ENCODE peak calls at places on chromosomes 7 and 10, in four cellular contexts. One of them, this sample, is unnamed.

GRCh38 chr7:78134256-78134655 is 335.7 kb downstream of the PHTF2 start:
- DNase-seq in K562: peak
- DNase-seq in SK-N-SH: peak
- DNase-seq in HepG2: peak
- DNase-seq in this sample: no peak

GRCh38 chr10:32065871-32066270 is 9.6 kb upstream of the KIF5B start:
- DNase-seq in K562: no peak
- DNase-seq in SK-N-SH: no peak
- DNase-seq in HepG2: no peak
- DNase-seq in this sample: no peak

GRCh38 chr7:3154881-3155494 is 111.3 kb upstream of the CARD11 start:
- DNase-seq in K562: peak
- DNase-seq in SK-N-SH: peak
- DNase-seq in HepG2: peak
- DNase-seq in this sample: peak

GRCh38 chr7:155951554-155952158 is 139.4 kb upstream of the SHH start:
- DNase-seq in K562: no peak
- DNase-seq in SK-N-SH: no peak
- DNase-seq in HepG2: peak
- DNase-seq in this sample: no peak

GRCh38 chr10:101032637-101033201 is 1.7 kb downstream of the SFXN3 start:
- DNase-seq in K562: peak
- DNase-seq in SK-N-SH: peak
- DNase-seq in HepG2: peak
- DNase-seq in this sample: no peak

GRCh38 chr10:104293021-104293420 is 24.0 kb downstream of the GSTO2 start:
- DNase-seq in K562: no peak
- DNase-seq in SK-N-SH: no peak
- DNase-seq in HepG2: no peak
- DNase-seq in this sample: no peak

GRCh38 chr10:24920907-24921881 is 31.2 kb downstream of the PRTFDC1 start:
- DNase-seq in K562: peak
- DNase-seq in SK-N-SH: peak
- DNase-seq in HepG2: no peak
- DNase-seq in this sample: no peak

GRCh38 chr7:9231683-9232082 is 798.3 kb downstream of the NXPH1 start:
- DNase-seq in K562: no peak
- DNase-seq in SK-N-SH: no peak
- DNase-seq in HepG2: no peak
- DNase-seq in this sample: peak

GRCh38 chr7:28083159-28083997 is 97.2 kb downstream of the JAZF1 start:
- DNase-seq in K562: no peak
- DNase-seq in SK-N-SH: no peak
- DNase-seq in HepG2: no peak
- DNase-seq in this sample: no peak

GRCh38 chr7:106668853-106669539 is 8.0 kb upstream of the CCDC71L start:
- DNase-seq in K562: no peak
- DNase-seq in SK-N-SH: no peak
- DNase-seq in HepG2: no peak
- DNase-seq in this sample: no peak

GRCh38 chr7:152848026-152848425 is 88.5 kb downstream of the ACTR3B start:
- DNase-seq in K562: no peak
- DNase-seq in SK-N-SH: peak
- DNase-seq in HepG2: no peak
- DNase-seq in this sample: no peak

GRCh38 chr10:106772957-106773356 is 391.5 kb downstream of the SORCS1 start:
- DNase-seq in K562: no peak
- DNase-seq in SK-N-SH: no peak
- DNase-seq in HepG2: no peak
- DNase-seq in this sample: no peak

GRCh38 chr7:81769891-81770818 is at the start of gene HGF:
- DNase-seq in K562: no peak
- DNase-seq in SK-N-SH: peak
- DNase-seq in HepG2: no peak
- DNase-seq in this sample: peak

GRCh38 chr7:92793656-92794205 is 42.6 kb downstream of the CDK6 start:
- DNase-seq in K562: no peak
- DNase-seq in SK-N-SH: no peak
- DNase-seq in HepG2: no peak
- DNase-seq in this sample: no peak

GRCh38 chr7:92794386-92794785 is 42.0 kb downstream of the CDK6 start:
- DNase-seq in K562: no peak
- DNase-seq in SK-N-SH: no peak
- DNase-seq in HepG2: no peak
- DNase-seq in this sample: no peak

GRCh38 chr7:92794846-92795245 is 41.5 kb downstream of the CDK6 start:
- DNase-seq in K562: no peak
- DNase-seq in SK-N-SH: no peak
- DNase-seq in HepG2: no peak
- DNase-seq in this sample: no peak

GRCh38 chr7:92788559-92789183 is 47.7 kb downstream of the CDK6 start:
- DNase-seq in K562: peak
- DNase-seq in SK-N-SH: no peak
- DNase-seq in HepG2: no peak
- DNase-seq in this sample: no peak

DNA sequence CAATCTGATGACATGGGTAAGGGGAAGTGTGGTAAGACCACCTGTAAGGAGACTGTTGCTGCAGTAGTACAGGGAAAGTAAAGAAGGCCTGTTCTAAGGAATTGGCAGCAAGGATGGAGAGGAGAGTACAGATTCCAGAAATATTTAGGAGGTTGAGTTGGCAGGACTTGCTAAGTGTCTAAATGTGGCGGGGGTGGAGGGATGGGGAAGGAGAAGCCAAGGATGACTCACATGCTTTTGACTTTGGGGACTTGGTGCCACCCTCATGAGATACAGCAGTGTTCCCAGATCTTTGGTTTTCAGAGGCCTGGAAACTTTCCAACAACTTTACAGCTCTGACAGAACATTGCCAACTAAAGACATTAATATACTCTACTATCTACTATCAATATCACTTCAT is 45.4 kb downstream of the CDK6 start:
- DNase-seq in K562: no peak
- DNase-seq in SK-N-SH: no peak
- DNase-seq in HepG2: no peak
- DNase-seq in this sample: no peak
- TF ChIP-seq FOXJ3 in K562: no peak
- TF ChIP-seq FOXJ3 in SK-N-SH: no peak
- TF ChIP-seq FOXJ3 in HepG2: no peak
- TF ChIP-seq FOXJ3 in this sample: no peak

GRCh38 chr10:125411724-125412123 is 251.4 kb upstream of the CTBP2 start:
- DNase-seq in K562: no peak
- DNase-seq in SK-N-SH: no peak
- DNase-seq in HepG2: no peak
- DNase-seq in this sample: no peak
- TF ChIP-seq FOXJ3 in K562: no peak
- TF ChIP-seq FOXJ3 in SK-N-SH: no peak
- TF ChIP-seq FOXJ3 in HepG2: no peak
- TF ChIP-seq FOXJ3 in this sample: no peak

DNA sequence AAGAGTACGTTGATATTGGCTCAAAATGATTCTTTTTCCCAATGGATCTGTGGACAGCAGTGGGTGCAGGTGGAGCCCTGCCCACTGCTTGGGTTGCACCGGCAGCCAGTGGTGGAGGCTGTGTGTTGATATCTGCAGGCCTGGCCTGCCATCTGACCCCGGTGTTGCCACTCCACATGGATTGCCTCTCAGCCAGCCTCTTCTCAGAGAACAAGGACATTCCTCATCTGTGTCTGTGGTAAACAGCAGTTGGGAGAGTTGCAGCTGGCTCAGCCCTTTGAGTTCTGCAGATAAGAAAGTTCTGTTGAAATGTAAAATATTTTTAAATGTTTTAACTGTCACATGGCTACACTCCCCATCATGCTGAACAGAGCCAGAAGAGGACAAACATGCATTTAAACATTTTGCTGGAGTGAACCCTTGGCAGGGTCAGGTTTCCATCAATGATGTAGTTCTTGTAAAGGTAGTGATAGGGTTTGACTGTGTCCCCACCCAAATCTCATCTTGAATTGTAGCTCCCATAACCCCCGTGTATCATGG is 374.9 kb upstream of the CELF2 start:
- DNase-seq in K562: no peak
- DNase-seq in SK-N-SH: no peak
- DNase-seq in HepG2: no peak
- DNase-seq in this sample: peak
- TF ChIP-seq FOXJ3 in K562: no peak
- TF ChIP-seq FOXJ3 in SK-N-SH: no peak
- TF ChIP-seq FOXJ3 in HepG2: no peak
- TF ChIP-seq FOXJ3 in this sample: no peak

DNA sequence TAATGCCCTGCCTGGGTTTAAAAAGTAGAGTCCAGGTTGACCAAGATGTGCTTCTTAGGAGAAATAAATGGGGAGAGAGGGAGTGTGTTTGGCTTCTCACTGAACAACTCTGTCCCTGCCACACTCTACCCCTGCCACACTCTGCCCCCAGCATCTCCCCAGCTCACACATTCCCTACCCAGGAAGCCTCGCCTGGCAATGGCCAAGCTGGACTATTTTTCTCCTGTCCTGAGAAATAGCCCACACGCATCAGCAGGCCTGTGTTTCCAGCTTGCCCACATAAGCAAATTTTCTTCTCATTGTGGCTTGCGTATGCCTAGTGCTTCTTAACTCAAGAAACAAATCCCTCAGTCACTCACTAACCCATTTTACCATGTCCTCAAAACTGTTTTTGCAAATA is 1.8 kb downstream of the LRRC18 start:
- DNase-seq in K562: no peak
- DNase-seq in SK-N-SH: no peak
- DNase-seq in HepG2: no peak
- DNase-seq in this sample: no peak
- TF ChIP-seq FOXJ3 in K562: no peak
- TF ChIP-seq FOXJ3 in SK-N-SH: no peak
- TF ChIP-seq FOXJ3 in HepG2: no peak
- TF ChIP-seq FOXJ3 in this sample: no peak

GRCh38 chr7:341841-342638 is 52.1 kb downstream of the FOXL3 start:
- DNase-seq in K562: no peak
- DNase-seq in SK-N-SH: no peak
- DNase-seq in HepG2: peak
- DNase-seq in this sample: no peak

GRCh38 chr7:342681-343216 is 52.8 kb downstream of the FOXL3 start:
- DNase-seq in K562: no peak
- DNase-seq in SK-N-SH: no peak
- DNase-seq in HepG2: no peak
- DNase-seq in this sample: no peak

GRCh38 chr7:343864-344607 is 54.1 kb downstream of the FOXL3 start:
- DNase-seq in K562: no peak
- DNase-seq in SK-N-SH: no peak
- DNase-seq in HepG2: no peak
- DNase-seq in this sample: no peak

GRCh38 chr7:344608-344994 is 54.6 kb downstream of the FOXL3 start:
- DNase-seq in K562: no peak
- DNase-seq in SK-N-SH: no peak
- DNase-seq in HepG2: no peak
- DNase-seq in this sample: no peak

DNA sequence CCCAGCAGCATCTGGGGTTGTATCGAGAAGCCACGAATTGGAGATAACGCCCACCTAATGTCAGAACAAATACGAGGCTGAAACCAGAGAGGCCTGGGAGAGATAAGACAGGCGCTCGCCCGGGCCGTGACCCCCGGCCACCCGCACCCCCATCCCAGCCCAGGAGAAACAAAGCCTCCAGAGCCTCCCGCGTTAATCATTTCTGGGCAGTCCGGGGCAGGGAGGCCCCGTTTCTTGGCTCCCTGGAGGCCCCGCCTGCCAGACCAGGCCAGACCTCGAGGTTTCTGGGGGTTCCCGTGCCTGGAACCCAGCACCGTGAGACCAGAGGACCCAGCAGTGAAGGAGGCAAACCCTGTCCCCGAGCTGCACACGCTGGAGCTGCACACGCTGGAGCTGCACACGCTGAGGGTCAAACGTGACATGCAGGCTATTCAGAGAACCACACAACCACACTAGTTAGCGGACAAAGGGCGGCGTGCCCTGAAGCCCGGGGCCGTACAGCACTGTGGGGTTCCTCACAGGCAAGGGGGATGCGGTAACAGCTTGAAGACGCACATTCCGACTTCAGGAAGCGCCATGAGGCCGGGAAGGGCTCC is 53.4 kb downstream of the FOXL3 start:
- DNase-seq in K562: peak
- DNase-seq in SK-N-SH: peak
- DNase-seq in HepG2: peak
- DNase-seq in this sample: no peak
- TF ChIP-seq FOXJ3 in K562: no peak
- TF ChIP-seq FOXJ3 in SK-N-SH: no peak
- TF ChIP-seq FOXJ3 in HepG2: peak
- TF ChIP-seq FOXJ3 in this sample: no peak